ENCODE peak calls at places on chromosome 20, in four cellular contexts. F is esophagus squamous epithelium, M is H7, E is IMR-90. R is an unnamed sample.

GRCh38 chr20:61436674-61437279 is 184.7 kb downstream of the CDH4 start:
- DNase-seq in F (no peak), M (peak; percentile 90), E (peak; percentile 58), R (peak; percentile 68)

GRCh38 chr20:51321343-51322163 is 221.0 kb downstream of the NFATC2 start:
- DNase-seq in F (no peak), E (no peak), M (no peak), R (no peak)

GRCh38 chr20:48912065-48912464 is 9.4 kb upstream of the ARFGEF2 start:
- DNase-seq in E (no peak), F (no peak), M (no peak), R (no peak)

GRCh38 chr20:38220587-38220986 is 39.9 kb downstream of the KIAA1755 start:
- DNase-seq in M (no peak), F (no peak), E (no peak), R (no peak)

GRCh38 chr20:37223053-37223452 is 38.6 kb downstream of the GHRH start:
- DNase-seq in M (no peak), F (no peak), E (peak; percentile 95), R (peak; percentile 95)

GRCh38 chr20:48102821-48103635 is 317.7 kb upstream of the SULF2 start:
- DNase-seq in F (no peak), M (no peak), E (no peak), R (peak; percentile 15)

GRCh38 chr20:13717631-13718044 is 67.1 kb downstream of the ESF1 start:
- DNase-seq in M (no peak), E (no peak), F (no peak), R (peak; percentile 11)

GRCh38 chr20:23425129-23425528 is 3.8 kb upstream of the NAPB start:
- DNase-seq in F (no peak), E (no peak), M (no peak), R (no peak)

GRCh38 chr20:25339608-25340007 is 51.0 kb downstream of the ABHD12 start:
- DNase-seq in E (no peak), F (no peak), M (no peak), R (no peak)

GRCh38 chr20:57059055-57059617 is 207.3 kb downstream of the BMP7 start:
- DNase-seq in E (no peak), M (no peak), F (no peak), R (no peak)

GRCh38 chr20:53599378-53599777 is 5.7 kb upstream of the ZNF217 start:
- DNase-seq in M (no peak), F (no peak), E (no peak), R (no peak)

GRCh38 chr20:57291694-57292093 is 25.3 kb upstream of the BMP7 start:
- DNase-seq in M (no peak), F (no peak), E (no peak), R (no peak)

GRCh38 chr20:23435675-23436539 is 3.6 kb upstream of the CSTL1 start:
- DNase-seq in F (no peak), E (no peak), M (no peak), R (no peak)

GRCh38 chr20:49396230-49396629 is 86.2 kb downstream of the KCNB1 start:
- DNase-seq in E (no peak), M (no peak), F (no peak), R (no peak)

GRCh38 chr20:14055127-14055742 is 59.9 kb downstream of the MACROD2 start:
- DNase-seq in E (peak; percentile 61), F (no peak), M (peak; percentile 15), R (peak; percentile 76)

GRCh38 chr20:2694519-2694918 is 1.9 kb downstream of the EBF4 start:
- DNase-seq in F (no peak), E (no peak), M (no peak), R (no peak)

GRCh38 chr20:2692036-2692885 is at the start of gene EBF4:
- DNase-seq in F (no peak), M (peak; percentile 99), E (no peak), R (peak; percentile 15)

GRCh38 chr20:2692886-2693285 is 306 bp downstream of the EBF4 start:
- DNase-seq in E (no peak), M (no peak), F (no peak), R (no peak)

GRCh38 chr20:2693996-2694471 is 1.5 kb downstream of the EBF4 start:
- DNase-seq in F (no peak), E (no peak), M (peak; percentile 88), R (no peak)

GRCh38 chr20:2693286-2693995 is 861 bp downstream of the EBF4 start:
- DNase-seq in F (no peak), M (peak; percentile 93), E (no peak), R (no peak)
- H3K4me3 ChIP-seq in F (peak overlapping the region; percentile 61), M (peak overlapping the region; percentile 33), E (peak overlapping the region; percentile 37), R (no peak overlapping the region)

DNA sequence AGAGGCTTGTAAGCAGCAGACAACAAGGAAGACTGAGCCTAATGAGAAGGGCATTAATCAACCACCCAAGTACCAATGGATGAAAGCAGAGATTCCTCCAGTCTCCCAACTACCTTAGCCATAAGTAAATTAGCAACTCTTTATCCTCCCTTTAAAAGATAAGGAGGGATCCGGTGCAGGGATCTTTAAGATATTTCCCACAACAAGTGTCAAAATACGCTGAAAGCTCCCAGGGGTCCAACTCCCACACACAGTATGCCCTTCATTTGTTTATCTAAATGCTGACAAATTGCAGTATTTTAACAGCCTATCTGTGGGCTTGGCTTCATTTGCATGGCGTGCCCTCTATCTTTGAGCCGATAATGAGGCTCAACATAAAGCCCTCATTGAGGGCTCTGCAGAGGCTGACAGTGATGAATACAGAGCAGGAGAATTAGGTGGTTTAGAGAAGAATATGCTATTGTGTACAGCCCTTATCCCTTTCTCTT is 574.9 kb upstream of the JAG1 start:
- DNase-seq in M (no peak), F (no peak), E (no peak), R (no peak)
- H3K4me3 ChIP-seq in M (no peak overlapping the region), F (no peak overlapping the region), E (no peak overlapping the region), R (no peak overlapping the region)

DNA sequence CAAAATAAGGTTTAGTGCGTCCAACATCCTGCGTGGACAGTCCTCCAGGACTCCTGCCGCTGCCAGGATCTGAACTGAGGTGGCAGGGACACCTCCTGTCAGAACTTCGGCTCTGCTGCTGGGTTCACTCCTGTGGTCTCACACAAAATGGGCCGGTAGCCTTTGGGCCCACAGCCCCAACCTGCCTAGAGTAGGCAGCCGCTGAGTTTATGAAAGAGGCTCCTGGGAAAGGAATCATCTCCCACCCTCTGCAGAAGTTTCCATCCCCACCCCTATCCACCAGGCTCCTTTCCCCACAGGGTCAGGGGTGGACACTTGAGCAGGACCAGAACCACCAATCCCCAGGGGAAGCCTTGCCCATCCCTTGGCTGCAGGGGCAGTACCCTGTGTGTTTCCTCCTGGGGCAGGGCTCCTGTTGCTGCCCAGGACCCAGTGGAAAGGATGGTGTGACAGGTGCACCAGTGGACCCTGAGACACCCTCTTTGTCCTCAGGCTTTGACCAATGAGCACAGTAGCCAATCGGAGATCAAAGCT is 2.1 kb upstream of the ABHD16B start:
- DNase-seq in E (no peak), F (no peak), M (no peak), R (no peak)
- H3K4me3 ChIP-seq in E (no peak overlapping the region), F (no peak overlapping the region), M (no peak overlapping the region), R (no peak overlapping the region)

DNA sequence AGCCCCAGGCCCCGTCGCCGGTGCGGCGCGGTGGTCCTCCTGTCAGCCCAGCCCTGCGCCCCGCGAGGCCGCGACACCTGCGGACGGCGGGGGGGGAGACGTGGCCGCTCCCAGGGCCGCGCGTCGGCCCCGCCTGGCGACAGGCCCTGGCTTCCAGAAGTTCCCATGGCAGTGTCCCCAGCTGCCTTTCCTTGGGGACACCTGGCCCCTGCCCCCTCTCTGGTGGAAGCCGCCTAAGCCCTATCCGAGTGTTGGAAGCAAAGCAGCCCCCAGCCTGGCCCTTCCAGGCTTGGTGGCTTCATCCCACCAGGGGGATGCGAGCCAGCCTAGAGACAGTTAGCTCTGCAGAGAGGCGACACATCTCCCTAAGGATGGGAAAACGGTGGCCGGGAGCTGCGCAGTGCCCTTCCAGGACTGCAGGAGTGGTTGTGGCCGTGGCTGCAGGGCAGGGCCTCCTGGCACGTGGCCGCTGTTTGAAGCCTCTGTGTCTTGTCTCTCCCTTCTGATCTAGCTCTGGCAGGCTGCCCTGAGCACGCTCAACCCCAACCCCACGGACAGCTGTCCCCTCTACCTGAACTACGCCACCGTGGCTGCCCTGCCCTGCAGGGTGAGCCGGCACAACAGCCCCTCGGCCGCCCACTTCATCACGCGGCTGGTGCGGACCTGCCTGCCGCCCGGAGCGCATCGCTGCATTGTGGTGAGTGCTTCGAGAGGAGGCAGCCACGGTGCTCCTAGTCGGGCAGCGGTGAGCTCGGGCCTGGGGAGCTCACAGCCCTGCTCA is 816 bp downstream of the NPEPL1 start:
- DNase-seq in F (no peak), E (no peak), M (peak; percentile 70), R (no peak)
- H3K4me3 ChIP-seq in F (peak overlapping the region; percentile 60), E (peak overlapping the region; percentile 43), M (peak overlapping the region; percentile 5), R (peak overlapping the region; percentile 41)

DNA sequence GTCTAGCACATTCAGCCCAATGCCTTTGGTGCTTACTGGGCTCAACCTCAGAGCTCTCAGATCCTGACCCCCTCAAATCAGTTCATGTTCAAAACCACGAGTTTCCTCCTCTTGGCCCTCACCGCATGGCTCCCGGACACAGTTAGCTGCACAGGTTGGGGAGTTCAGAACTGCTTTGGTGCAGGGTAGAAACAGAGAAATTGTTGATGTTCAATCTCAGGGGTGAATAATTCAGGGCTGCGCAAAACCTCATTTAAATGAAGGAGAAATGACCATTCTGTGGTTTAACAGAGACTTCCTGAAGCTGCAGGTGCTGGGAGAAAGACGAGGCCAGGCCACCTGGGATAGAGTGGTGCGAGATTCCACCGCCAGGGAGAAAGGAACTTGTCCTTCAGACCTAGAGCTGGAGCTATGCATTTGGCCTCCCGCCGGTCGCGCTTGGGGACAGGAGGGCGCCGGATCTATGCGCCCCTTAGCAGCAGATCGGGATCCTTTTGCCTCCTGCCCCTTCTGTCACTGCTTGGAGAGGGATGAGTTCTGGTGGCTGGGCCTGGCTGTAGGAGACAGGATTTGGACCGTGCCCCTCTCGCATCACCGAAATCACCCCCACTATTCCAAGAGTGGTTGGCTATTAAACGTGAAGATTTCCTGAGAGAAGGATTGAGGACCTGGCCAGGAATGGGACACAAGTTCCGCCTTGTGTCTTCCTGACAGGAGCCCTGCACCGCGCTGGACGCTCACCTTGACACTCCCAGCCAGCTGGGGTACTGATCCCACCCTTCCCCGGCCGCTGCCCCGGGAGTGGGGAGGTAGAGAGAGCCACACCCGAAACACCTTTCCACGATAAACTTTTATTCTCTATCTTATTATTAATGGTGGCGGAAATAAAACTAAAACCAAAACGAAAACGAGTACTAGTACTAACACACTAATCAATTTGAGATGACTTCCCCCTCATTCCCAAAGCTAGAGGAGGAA is 767 bp upstream of the PAX1 start:
- DNase-seq in E (no peak), F (no peak), M (peak; percentile 64), R (no peak)
- H3K4me3 ChIP-seq in E (no peak overlapping the region), F (no peak overlapping the region), M (no peak overlapping the region), R (no peak overlapping the region)